ENCODE peak calls at places on chromosome 2, in four cellular contexts. X, A, W and P are unnamed samples.

GRCh38 chr2:191496838-191497237 is 181.1 kb upstream of the NABP1 start:
- DNase-seq in X (no peak), A (no peak), W (no peak), P (no peak)

GRCh38 chr2:12310399-12310798 is 406.3 kb upstream of the TRIB2 start:
- DNase-seq in X (no peak), A (no peak), W (no peak), P (no peak)

GRCh38 chr2:191846787-191847620 is at the start of gene CAVIN2:
- DNase-seq in X (peak; percentile 4), A (no peak), W (peak; percentile 74), P (no peak)

GRCh38 chr2:235670974-235671787 is 177.3 kb downstream of the AGAP1 start:
- DNase-seq in X (peak; percentile 56), A (no peak), W (no peak), P (peak; percentile 60)

GRCh38 chr2:6441800-6442199 is 423.9 kb downstream of the CMPK2 start:
- DNase-seq in X (no peak), A (no peak), W (no peak), P (no peak)

GRCh38 chr2:121486191-121486590 is 44.5 kb upstream of the RNU4ATAC start:
- DNase-seq in X (no peak), A (no peak), W (no peak), P (no peak)

GRCh38 chr2:174764281-174765063 is at the start of gene CHRNA1:
- DNase-seq in X (peak; percentile 78), A (peak; percentile 26), W (no peak), P (peak; percentile 64)

GRCh38 chr2:28400434-28400833 is 7.8 kb downstream of the FOSL2 start:
- DNase-seq in X (no peak), A (no peak), W (no peak), P (peak; percentile 56)

GRCh38 chr2:144403940-144404339 is 116.0 kb downstream of the ZEB2 start:
- DNase-seq in X (no peak), A (no peak), W (no peak), P (no peak)

GRCh38 chr2:10289891-10290290 is 12.8 kb upstream of the HPCAL1 start:
- DNase-seq in X (no peak), A (peak; percentile 84), W (no peak), P (no peak)

GRCh38 chr2:134391751-134392160 is 137.9 kb downstream of the MGAT5 start:
- DNase-seq in X (peak; percentile 22), A (no peak), W (peak; percentile 59), P (no peak)

GRCh38 chr2:220315098-220315785 is 687.8 kb downstream of the SLC4A3 start:
- DNase-seq in X (no peak), A (no peak), W (no peak), P (no peak)

GRCh38 chr2:41781082-41781481 is 266.7 kb upstream of the PKDCC start:
- DNase-seq in X (peak; percentile 8), A (no peak), W (no peak), P (no peak)